ENCODE peak calls at places on chromosomes 4 and X, in seven cellular contexts. D, B, G, E, W, V and P are unnamed samples.

GRCh38 chr4:7306566-7306965 is 114.2 kb downstream of the SORCS2 start:
- DNase-seq in D (no peak), B (no peak), G (no peak), E (no peak), W (no peak), V (no peak), P (no peak)

GRCh38 chr4:114603455-114603854 is 4.8 kb downstream of the UGT8 start:
- DNase-seq in D (no peak), B (no peak), G (no peak), E (no peak), W (no peak), V (peak), P (no peak)

GRCh38 chr4:80321776-80322175 is 13.8 kb upstream of the CFAP299 start:
- DNase-seq in D (no peak), B (no peak), G (no peak), E (no peak), W (no peak), V (no peak), P (no peak)

GRCh38 chr4:79983431-79983830 is 89.6 kb downstream of the ANTXR2 start:
- DNase-seq in D (no peak), B (no peak), G (no peak), E (no peak), W (no peak), V (no peak), P (no peak)

GRCh38 chr4:15149842-15150592 is 147.7 kb downstream of the CPEB2 start:
- DNase-seq in D (peak), B (peak), G (peak), E (peak), W (peak), V (no peak), P (peak)

GRCh38 chr4:168221298-168221697 is 97.3 kb downstream of the DDX60 start:
- DNase-seq in D (no peak), B (peak), G (no peak), E (no peak), W (no peak), V (no peak), P (no peak)

GRCh38 chr4:151921371-151921770 is 160.6 kb upstream of the GATB start:
- DNase-seq in D (no peak), B (peak), G (no peak), E (no peak), W (no peak), V (no peak), P (no peak)

GRCh38 chr4:68152411-68152810 is 22.7 kb upstream of the TMPRSS11F start:
- DNase-seq in D (no peak), B (peak), G (no peak), E (no peak), W (no peak), V (no peak), P (no peak)

GRCh38 chr4:23999714-24000113 is 109.9 kb upstream of the PPARGC1A start:
- DNase-seq in D (no peak), B (peak), G (no peak), E (no peak), W (no peak), V (no peak), P (no peak)

GRCh38 chr4:85543832-85544231 is 68.9 kb downstream of the ARHGAP24 start:
- DNase-seq in D (no peak), B (peak), G (no peak), E (no peak), W (no peak), V (no peak), P (no peak)

GRCh38 chr4:148443550-148444295 is 1.5 kb upstream of the NR3C2 start:
- DNase-seq in D (peak), B (peak), G (peak), E (no peak), W (peak), V (no peak), P (peak)

GRCh38 chr4:25861422-25861926 is 1.3 kb downstream of the SEL1L3 start:
- DNase-seq in D (no peak), B (peak), G (no peak), E (no peak), W (no peak), V (no peak), P (no peak)

GRCh38 chrX:41317487-41318208 is 16.3 kb upstream of the DDX3X start:
- DNase-seq in D (no peak), B (peak), G (no peak), E (no peak), W (no peak), V (no peak), P (no peak)

GRCh38 chrX:118205996-118206395 is 89.4 kb upstream of the KLHL13 start:
- DNase-seq in D (no peak), B (no peak), G (no peak), E (no peak), W (no peak), V (no peak), P (no peak)

GRCh38 chr4:69057620-69058409 is 38.5 kb upstream of the UGT2B7 start:
- DNase-seq in D (no peak), B (no peak), G (no peak), E (peak), W (no peak), V (no peak), P (no peak)

GRCh38 chrX:1026263-1027015 is 186.0 kb downstream of the CRLF2 start:
- DNase-seq in D (no peak), B (no peak), G (no peak), E (peak), W (no peak), V (no peak), P (no peak)

GRCh38 chr4:176641237-176641636 is 151.5 kb downstream of the VEGFC start:
- DNase-seq in D (no peak), B (peak), G (no peak), E (no peak), W (no peak), V (no peak), P (no peak)

GRCh38 chr4:6472387-6473263 is at the start of gene PPP2R2C:
- DNase-seq in D (peak), B (no peak), G (no peak), E (no peak), W (no peak), V (peak), P (no peak)

GRCh38 chr4:3656441-3657376 is 109.5 kb upstream of the ADRA2C start:
- DNase-seq in D (no peak), B (no peak), G (no peak), E (no peak), W (no peak), V (peak), P (no peak)